ENCODE peak calls at places on chromosome 15, in four cellular contexts. W, B, C and H are unnamed samples.

GRCh38 chr15:44066211-44066827 is 128.8 kb downstream of the FRMD5 start:
- DNase-seq in W (peak; percentile 38), B (no peak), C (peak; percentile 88), H (no peak)

GRCh38 chr15:56794923-56795329 is 61.6 kb upstream of the ZNF280D start:
- DNase-seq in W (no peak), B (no peak), C (no peak), H (no peak)

GRCh38 chr15:92915766-92916435 is 15.8 kb downstream of the CHD2 start:
- DNase-seq in W (no peak), B (no peak), C (no peak), H (no peak)

GRCh38 chr15:101489633-101490407 is at the start of gene PCSK6:
- DNase-seq in W (no peak), B (peak; percentile 61), C (peak; percentile 77), H (no peak)

GRCh38 chr15:28904541-28905303 is 18.9 kb downstream of the APBA2 start:
- DNase-seq in W (no peak), B (no peak), C (no peak), H (no peak)

GRCh38 chr15:70244978-70245542 is 147.3 kb upstream of the TLE3 start:
- DNase-seq in W (no peak), B (no peak), C (no peak), H (no peak)

GRCh38 chr15:51846463-51847230 is 17.2 kb downstream of the TMOD3 start:
- DNase-seq in W (no peak), B (no peak), C (no peak), H (no peak)

GRCh38 chr15:96390986-96391385 is 60.5 kb downstream of the NR2F2 start:
- DNase-seq in W (no peak), B (no peak), C (no peak), H (no peak)

GRCh38 chr15:57340673-57341259 is 35.5 kb upstream of the CGNL1 start:
- DNase-seq in W (no peak), B (no peak), C (peak; percentile 70), H (no peak)

GRCh38 chr15:73433878-73434277 is 9.1 kb upstream of the REC114 start:
- DNase-seq in W (no peak), B (no peak), C (no peak), H (no peak)

GRCh38 chr15:36313021-36313420 is 266.4 kb upstream of the CDIN1 start:
- DNase-seq in W (no peak), B (no peak), C (no peak), H (no peak)

GRCh38 chr15:48532938-48533337 is 112.6 kb downstream of the FBN1 start:
- DNase-seq in W (no peak), B (no peak), C (no peak), H (no peak)

GRCh38 chr15:48533982-48534381 is 111.5 kb downstream of the FBN1 start:
- DNase-seq in W (no peak), B (no peak), C (no peak), H (no peak)

GRCh38 chr15:48538941-48539340 is 106.6 kb downstream of the FBN1 start:
- DNase-seq in W (no peak), B (no peak), C (no peak), H (no peak)

GRCh38 chr15:48537277-48538113 is 108.0 kb downstream of the FBN1 start:
- DNase-seq in W (no peak), B (no peak), C (no peak), H (no peak)

DNA sequence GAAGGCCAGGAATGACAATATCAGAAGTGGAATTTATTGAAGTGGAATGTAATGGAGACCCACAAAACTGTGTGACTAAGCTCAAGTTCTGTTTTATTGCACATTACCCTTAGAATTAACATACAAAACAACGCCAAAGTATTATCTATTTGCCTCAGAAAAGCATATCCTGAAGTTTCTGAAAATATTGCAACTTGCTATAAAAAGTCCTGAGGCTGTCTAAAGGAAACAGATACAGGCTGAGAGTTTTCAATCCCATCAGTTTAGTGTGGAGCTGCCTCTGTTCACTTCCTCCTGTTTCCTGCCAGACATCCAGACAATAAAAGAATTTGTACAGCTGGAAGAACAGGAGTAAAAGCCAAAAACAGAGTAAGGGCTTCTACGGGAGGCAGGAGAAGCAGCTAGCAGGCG is 108.8 kb downstream of the FBN1 start:
- DNase-seq in W (no peak), B (no peak), C (no peak), H (no peak)
- H3K4me1 ChIP-seq in W (no peaks in the 10 kb centered on the region), B (peaks cover 44% of the 10 kb centered on the region), C (no peaks in the 10 kb centered on the region), H (no peaks in the 10 kb centered on the region)

GRCh38 chr15:25541228-25541627 is 102.4 kb upstream of the UBE3A start:
- DNase-seq in W (no peak), B (no peak), C (no peak), H (no peak)

GRCh38 chr15:25545017-25545416 is 106.2 kb upstream of the UBE3A start:
- DNase-seq in W (no peak), B (no peak), C (no peak), H (no peak)

GRCh38 chr15:25544076-25544475 is 105.3 kb upstream of the UBE3A start:
- DNase-seq in W (no peak), B (no peak), C (no peak), H (no peak)

GRCh38 chr15:25542648-25543047 is 103.8 kb upstream of the UBE3A start:
- DNase-seq in W (no peak), B (no peak), C (no peak), H (no peak)

GRCh38 chr15:25543156-25543555 is 104.3 kb upstream of the UBE3A start:
- DNase-seq in W (no peak), B (no peak), C (peak; percentile 15), H (peak; percentile 75)
- TF ChIP-seq CTCF in W (no peak), B (no peak), C (no peak), H (no peak)

DNA sequence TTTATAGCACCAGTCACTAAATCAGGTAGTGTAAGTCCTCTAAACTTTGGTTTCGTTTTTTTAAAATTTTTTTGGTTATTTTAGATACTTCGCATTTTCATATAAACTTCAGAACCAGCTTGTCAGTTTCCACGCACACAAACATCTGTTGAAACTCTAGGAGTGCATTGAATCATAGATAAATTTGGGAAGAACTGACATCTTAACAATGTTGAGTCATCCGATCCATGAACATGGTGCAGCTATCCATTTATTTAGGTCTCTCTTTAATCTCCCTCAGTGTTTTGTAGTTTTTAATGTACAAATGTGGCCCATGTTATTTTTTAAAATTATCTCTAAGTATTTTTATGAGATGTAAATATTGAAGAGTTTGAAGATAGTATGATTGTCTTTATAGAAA is 17.7 kb downstream of the TICRR start:
- DNase-seq in W (no peak), B (no peak), C (no peak), H (no peak)
- H3K4me1 ChIP-seq in W (no peaks in the 10 kb centered on the region), B (no peaks in the 10 kb centered on the region), C (no peaks in the 10 kb centered on the region), H (no peaks in the 10 kb centered on the region)

GRCh38 chr15:38531509-38531908 is 33.1 kb downstream of the RASGRP1 start:
- DNase-seq in W (no peak), B (no peak), C (no peak), H (no peak)
- TF ChIP-seq CTCF in W (no peak), B (no peak), C (no peak), H (no peak)

GRCh38 chr15:39488498-39488897 is 92.4 kb upstream of the THBS1 start:
- DNase-seq in W (no peak), B (peak; percentile 29), C (no peak), H (no peak)
- H3K4me1 ChIP-seq in W (no peaks in the 10 kb centered on the region), B (peaks cover 70% of the 10 kb centered on the region), C (no peaks in the 10 kb centered on the region), H (peaks cover 14% of the 10 kb centered on the region)

DNA sequence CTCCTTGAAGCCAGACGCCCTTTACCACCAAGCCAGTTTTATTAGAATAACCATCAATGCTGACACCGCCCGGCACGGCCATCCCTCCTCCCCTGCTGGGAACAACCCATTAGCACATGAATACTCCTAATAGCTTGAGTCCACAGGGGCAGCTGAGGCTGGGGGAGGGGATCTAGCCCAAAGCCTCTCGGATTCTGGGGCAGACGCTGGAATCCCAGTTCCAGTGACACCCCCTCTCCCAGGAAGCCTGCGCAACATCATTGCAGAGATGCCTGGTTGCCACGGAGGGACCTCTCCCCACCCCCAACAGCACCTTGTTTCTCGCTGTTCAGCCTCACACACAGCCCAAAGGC is 1.2 kb upstream of the LINGO1 start:
- DNase-seq in W (no peak), B (no peak), C (peak; percentile 82), H (no peak)
- TF ChIP-seq CTCF in W (no peak), B (no peak), C (no peak), H (no peak)

GRCh38 chr15:39269352-39269751 is 311.5 kb upstream of the THBS1 start:
- DNase-seq in W (no peak), B (no peak), C (no peak), H (no peak)

GRCh38 chr15:39270221-39270835 is 310.6 kb upstream of the THBS1 start:
- DNase-seq in W (no peak), B (no peak), C (no peak), H (no peak)

GRCh38 chr15:39272901-39273300 is 308.0 kb upstream of the THBS1 start:
- DNase-seq in W (no peak), B (no peak), C (no peak), H (no peak)

GRCh38 chr15:39269821-39270220 is 311.1 kb upstream of the THBS1 start:
- DNase-seq in W (no peak), B (no peak), C (no peak), H (no peak)

DNA sequence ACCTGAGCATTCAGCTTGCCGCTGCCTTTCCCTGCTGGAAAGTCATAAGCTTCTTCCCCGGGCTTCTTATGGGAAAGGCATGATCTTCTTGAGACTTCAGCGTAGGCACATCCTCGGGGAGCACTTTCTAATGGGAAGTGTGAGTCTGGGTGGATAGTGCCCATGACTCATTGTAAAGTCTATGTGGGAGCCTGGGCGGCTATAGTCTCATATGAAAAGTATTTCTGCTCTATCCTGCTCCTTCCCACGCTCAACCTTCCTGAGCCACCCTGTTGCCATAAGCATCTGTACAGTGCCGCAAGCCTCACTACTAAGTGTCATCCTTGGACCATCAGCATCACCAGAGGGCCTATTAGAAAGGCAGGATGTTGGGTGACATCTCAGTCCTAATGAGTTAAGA is 309.9 kb upstream of the THBS1 start:
- DNase-seq in W (no peak), B (no peak), C (no peak), H (no peak)
- H3K4me1 ChIP-seq in W (no peaks in the 10 kb centered on the region), B (peaks cover 6% of the 10 kb centered on the region), C (no peaks in the 10 kb centered on the region), H (no peaks in the 10 kb centered on the region)

GRCh38 chr15:45314960-45315359 is 62.9 kb downstream of the SLC28A2 start:
- DNase-seq in W (no peak), B (no peak), C (peak; percentile 58), H (no peak)
- TF ChIP-seq CTCF in W (no peak), B (peak; percentile 45), C (peak; percentile 42), H (no peak)